ENCODE peak calls at places on chromosomes 12 and 14, in six cellular contexts. E is NB4, F is A549, O is HCT116, T is stomach, J is upper lobe of left lung. G is an unnamed sample.

GRCh38 chr12:42104087-42104486 is 40.6 kb downstream of the GXYLT1 start:
- DNase-seq in J (no peak), E (no peak), T (no peak), O (no peak), F (no peak), G (no peak)

GRCh38 chr14:68655961-68656360 is 136.9 kb downstream of the ZFP36L1 start:
- DNase-seq in E (no peak), F (peak; percentile 46), O (peak; percentile 18), T (no peak), J (no peak), G (no peak)

GRCh38 chr12:68903511-68903910 is 29.5 kb downstream of the CPM start:
- DNase-seq in F (no peak), E (no peak), T (peak; percentile 71), O (no peak), J (no peak), G (no peak)

GRCh38 chr12:118061876-118062791 is 1.2 kb upstream of the WSB2 start:
- DNase-seq in T (peak; percentile 45), E (peak; percentile 22), J (no peak), F (peak; percentile 74), O (no peak), G (peak; percentile 58)

GRCh38 chr12:79409562-79409961 is 281.2 kb downstream of the PAWR start:
- DNase-seq in O (no peak), F (no peak), T (no peak), J (no peak), E (no peak), G (peak; percentile 87)

GRCh38 chr14:87494010-87494409 is 499.0 kb downstream of the GALC start:
- DNase-seq in T (no peak), F (peak; percentile 7), O (no peak), E (peak; percentile 16), J (no peak), G (no peak)

GRCh38 chr12:67048371-67048770 is 220.8 kb upstream of the CAND1 start:
- DNase-seq in J (no peak), E (no peak), O (no peak), T (no peak), F (no peak), G (no peak)

GRCh38 chr12:108753969-108754368 is 22.7 kb upstream of the CORO1C start:
- DNase-seq in F (no peak), T (no peak), O (no peak), J (peak; percentile 32), E (no peak), G (no peak)

GRCh38 chr14:69572634-69573135 is 2.0 kb downstream of the CCDC177 start:
- DNase-seq in E (no peak), F (peak; percentile 23), J (peak; percentile 86), T (no peak), O (no peak), G (no peak)

GRCh38 chr14:92121670-92122350 is at the start of the genes CPSF2 and NDUFB1:
- DNase-seq in F (peak; percentile 79), E (peak; percentile 84), T (peak; percentile 82), O (peak; percentile 48), J (peak; percentile 93), G (peak; percentile 72)
- TF ChIP-seq POLR2A in F (peak; percentile 94), E (peak; percentile 80), T (no peak), O (peak; percentile 89), J (peak; percentile 78), G (peak; percentile 96)

DNA sequence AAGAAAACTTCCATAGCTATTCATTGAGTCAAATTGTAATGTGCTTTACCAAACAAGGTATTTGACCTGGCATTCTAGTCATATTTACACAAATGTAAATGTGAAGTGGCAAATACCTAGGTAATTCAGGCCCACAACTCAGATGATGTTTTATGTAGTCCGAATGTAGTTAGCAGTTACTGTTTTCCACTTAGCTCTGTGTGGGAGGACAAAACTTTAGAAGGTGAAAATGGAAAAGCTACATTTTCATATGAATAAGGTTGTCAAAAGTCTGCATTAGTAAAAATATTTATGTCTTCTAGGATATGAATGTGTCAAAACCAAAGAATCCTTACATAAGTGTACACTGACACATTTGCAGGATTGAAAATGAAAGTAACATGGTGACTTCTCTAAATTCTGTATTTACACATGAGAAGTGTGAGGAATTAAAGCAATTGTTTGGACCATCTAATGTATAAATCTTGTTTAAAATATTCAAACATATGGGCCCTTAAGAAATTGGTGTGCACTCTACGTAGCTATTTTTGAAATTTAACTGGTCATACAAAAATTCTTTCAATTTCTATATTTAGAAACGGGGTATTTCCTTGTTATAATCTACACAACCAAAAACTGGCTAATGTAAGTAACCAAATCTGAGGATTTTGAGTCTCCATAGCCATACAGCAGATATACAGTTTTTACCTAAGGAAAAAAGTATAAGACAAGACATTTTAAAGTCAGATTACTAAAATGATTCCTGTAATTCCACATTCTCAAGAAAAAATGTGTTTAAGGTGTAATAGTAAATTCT is 5.4 kb downstream of the CDKN1B start:
- DNase-seq in J (no peak), E (peak; percentile 65), O (no peak), F (peak; percentile 58), T (no peak), G (peak; percentile 53)
- TF ChIP-seq POLR2A in J (no peak), E (no peak), O (no peak), F (no peak), T (no peak), G (no peak)

DNA sequence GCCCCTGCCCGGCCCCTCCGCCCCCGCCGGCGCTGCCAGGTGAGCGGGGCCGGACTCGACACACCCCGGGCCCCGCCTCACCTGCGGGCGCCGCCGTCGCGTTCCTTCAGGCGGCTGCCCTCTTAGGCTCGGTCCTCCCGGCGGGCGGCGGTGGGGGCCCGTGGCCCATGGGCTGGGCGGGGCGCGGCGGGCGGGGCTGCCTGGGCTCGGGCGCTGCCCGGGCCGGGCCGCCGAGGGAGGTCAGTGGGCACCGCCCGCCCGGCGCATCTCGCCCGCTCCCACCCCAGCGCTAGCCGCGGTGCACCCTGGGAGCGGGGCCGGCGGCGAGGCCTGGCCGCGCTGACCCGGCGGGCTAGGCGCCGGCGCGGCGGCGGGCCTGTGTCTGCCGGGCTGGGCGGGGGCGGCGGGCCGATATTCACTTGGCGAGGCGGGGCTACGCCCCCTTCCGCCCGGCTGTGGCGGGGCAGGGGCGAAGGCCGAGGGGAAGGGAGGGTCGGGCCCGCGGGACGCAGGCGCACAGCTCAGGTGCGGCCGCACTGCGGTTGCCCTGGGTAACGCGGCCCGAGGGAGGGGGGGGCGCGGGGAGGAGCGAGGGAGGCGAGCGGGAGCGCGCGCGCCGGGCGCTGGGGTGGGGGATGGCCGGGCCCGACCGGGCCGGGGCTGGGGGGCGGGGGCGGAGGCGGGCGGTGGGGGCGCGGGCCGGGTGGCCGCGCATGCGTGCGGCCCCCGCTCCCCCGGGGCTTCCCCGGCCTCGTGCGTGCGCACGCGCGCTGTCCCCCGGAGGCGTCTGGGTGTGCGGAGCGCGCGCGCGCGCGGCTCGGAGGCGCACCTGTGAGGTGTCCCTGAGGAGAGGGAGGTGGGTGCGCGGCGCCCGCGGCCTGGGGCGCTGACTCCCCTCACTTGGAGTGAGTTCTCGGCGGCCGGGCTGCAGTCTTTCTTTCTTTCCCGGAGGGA is at the start of the genes CCDC92 and ZNF664:
- DNase-seq in T (peak; percentile 95), F (peak; percentile 94), J (peak; percentile 99), E (peak; percentile 96), O (peak; percentile 83), G (peak; percentile 90)
- TF ChIP-seq POLR2A in T (no peak), F (peak; percentile 90), J (no peak), E (peak; percentile 73), O (peak; percentile 72), G (peak; percentile 57)

GRCh38 chr14:75176142-75176820 is at the start of gene TMED10:
- DNase-seq in E (peak; percentile 92), T (peak; percentile 89), F (peak; percentile 94), O (peak; percentile 78), J (peak; percentile 94), G (peak; percentile 85)
- TF ChIP-seq POLR2A in E (peak; percentile 33), T (no peak), F (peak; percentile 41), O (peak; percentile 59), J (peak; percentile 21), G (peak; percentile 82)

GRCh38 chr12:89352492-89353187 is at the start of gene DUSP6:
- DNase-seq in T (peak; percentile 92), O (peak; percentile 99), E (peak; percentile 100), F (peak; percentile 99), J (peak; percentile 93), G (peak; percentile 99)
- TF ChIP-seq POLR2A in T (no peak), O (no peak), E (peak; percentile 34), F (peak; percentile 37), J (peak; percentile 89), G (no peak)

GRCh38 chr14:104968541-104969401 is 9.4 kb downstream of the AHNAK2 start:
- DNase-seq in O (no peak), T (no peak), J (peak; percentile 69), E (peak; percentile 42), F (peak; percentile 79), G (no peak)
- TF ChIP-seq POLR2A in O (no peak), T (no peak), J (no peak), E (no peak), F (no peak), G (no peak)

GRCh38 chr14:28766505-28767238 is at the start of gene FOXG1:
- DNase-seq in J (peak; percentile 79), F (peak; percentile 25), O (no peak), E (no peak), T (no peak), G (no peak)
- TF ChIP-seq POLR2A in J (no peak), F (no peak), O (no peak), E (no peak), T (no peak), G (no peak)

GRCh38 chr12:49243631-49244030 is 21.3 kb upstream of the TUBA1C start:
- DNase-seq in T (no peak), E (no peak), J (no peak), F (no peak), O (no peak), G (no peak)

GRCh38 chr12:49244161-49244560 is 20.7 kb upstream of the TUBA1C start:
- DNase-seq in T (no peak), J (no peak), E (no peak), F (no peak), O (no peak), G (peak; percentile 82)
- TF ChIP-seq POLR2A in T (no peak), J (no peak), E (no peak), F (no peak), O (no peak), G (no peak)